ENCODE peak calls at places on chromosomes 6 and 20, in five cellular contexts. E is breast epithelium, K is H9, B is hepatocyte, I is mammary epithelial cell. O is an unnamed sample. For H3K4me1, the result is how much of the 10 kb centered on the place peaks cover.

GRCh38 chr6:48111143-48111506 is at the start of gene PTCHD4:
- DNase-seq in E (no peak), K (peak), B (no peak), I (peak), O (peak)

GRCh38 chr20:38125157-38126056 is 39.7 kb downstream of the TGM2 start:
- DNase-seq in E (peak), K (no peak), B (no peak), I (no peak), O (peak)

GRCh38 chr6:104987218-104987617 is 30.3 kb downstream of the LIN28B start:
- DNase-seq in E (no peak), K (no peak), B (no peak), I (no peak), O (no peak)

GRCh38 chr6:61947311-61947970 is 338.6 kb downstream of the KHDRBS2 start:
- DNase-seq in E (no peak), K (no peak), B (no peak), I (no peak), O (no peak)

GRCh38 chr6:55925292-55925691 is 49.9 kb upstream of the BMP5 start:
- DNase-seq in E (no peak), K (no peak), B (no peak), I (peak), O (no peak)

GRCh38 chr6:38155144-38155543 is 335.6 kb downstream of the ZFAND3 start:
- DNase-seq in E (peak), K (no peak), B (peak), I (no peak), O (no peak)

GRCh38 chr6:2630362-2630761 is 120.4 kb downstream of the MYLK4 start:
- DNase-seq in E (no peak), K (no peak), B (peak), I (peak), O (peak)

GRCh38 chr20:6388666-6389197 is 265.9 kb upstream of the FERMT1 start:
- DNase-seq in E (no peak), K (no peak), B (no peak), I (no peak), O (no peak)

GRCh38 chr6:119227377-119227776 is 122.2 kb downstream of the MAN1A1 start:
- DNase-seq in E (no peak), K (no peak), B (no peak), I (no peak), O (no peak)

GRCh38 chr20:42313704-42314103 is 695.5 kb upstream of the CHD6 start:
- DNase-seq in E (no peak), K (no peak), B (no peak), I (no peak), O (no peak)

GRCh38 chr20:40156600-40157307 is 532.3 kb downstream of the MAFB start:
- DNase-seq in E (no peak), K (no peak), B (peak), I (no peak), O (no peak)

GRCh38 chr6:115468272-115469005 is 592.3 kb downstream of the FRK start:
- DNase-seq in E (no peak), K (no peak), B (no peak), I (no peak), O (no peak)

GRCh38 chr6:3159805-3160781 is 2.7 kb upstream of the TUBB2A start:
- DNase-seq in E (peak), K (peak), B (peak), I (peak), O (peak)

GRCh38 chr6:28081486-28081751 is 1.1 kb downstream of the ZNF165 start:
- DNase-seq in E (no peak), K (no peak), B (no peak), I (no peak), O (no peak)

GRCh38 chr20:20423117-20423516 is 55.2 kb downstream of the INSM1 start:
- DNase-seq in E (no peak), K (no peak), B (no peak), I (no peak), O (no peak)

GRCh38 chr6:33980176-33980805 is 165.6 kb downstream of the GRM4 start:
- DNase-seq in E (peak), K (peak), B (no peak), I (no peak), O (no peak)

GRCh38 chr6:107706516-107706915 is 117.6 kb downstream of the SCML4 start:
- DNase-seq in E (no peak), K (no peak), B (no peak), I (no peak), O (no peak)

GRCh38 chr20:38591484-38592410 is 9.9 kb upstream of the ARHGAP40 start:
- DNase-seq in E (no peak), K (no peak), B (no peak), I (no peak), O (no peak)

GRCh38 chr6:161169690-161170089 is 104.2 kb downstream of the AGPAT4 start:
- DNase-seq in E (no peak), K (no peak), B (peak), I (peak), O (no peak)

GRCh38 chr20:4459081-4459480 is 262.6 kb upstream of the PRND start:
- DNase-seq in E (no peak), K (no peak), B (no peak), I (peak), O (peak)

GRCh38 chr6:26183581-26184408 is 96.6 kb downstream of the HFE start:
- DNase-seq in E (no peak), K (peak), B (peak), I (peak), O (peak)

GRCh38 chr6:119891638-119892037 is 542.1 kb upstream of the MAN1A1 start:
- DNase-seq in E (no peak), K (no peak), B (no peak), I (no peak), O (no peak)

GRCh38 chr6:39599341-39599740 is 125.9 kb downstream of the KIF6 start:
- DNase-seq in E (no peak), K (no peak), B (no peak), I (no peak), O (no peak)

GRCh38 chr20:50611128-50611810 is 80.1 kb downstream of the RIPOR3 start:
- DNase-seq in E (no peak), K (no peak), B (no peak), I (no peak), O (no peak)

GRCh38 chr6:153043719-153044118 is 41.2 kb upstream of the MTRF1L start:
- DNase-seq in E (no peak), K (no peak), B (no peak), I (no peak), O (no peak)

GRCh38 chr20:11132819-11133341 is 459.1 kb upstream of the JAG1 start:
- DNase-seq in E (no peak), K (no peak), B (no peak), I (peak), O (no peak)

GRCh38 chr20:41139227-41140093 is 2.1 kb downstream of the PLCG1 start:
- DNase-seq in E (no peak), K (no peak), B (no peak), I (no peak), O (no peak)

GRCh38 chr6:148457137-148457842 is 114.7 kb downstream of the SASH1 start:
- DNase-seq in E (no peak), K (no peak), B (no peak), I (peak), O (no peak)

GRCh38 chr6:115838763-115839401 is 221.8 kb downstream of the FRK start:
- DNase-seq in E (no peak), K (peak), B (peak), I (peak), O (peak)

GRCh38 chr6:167663784-167664432 is 162.8 kb upstream of the AFDN start:
- DNase-seq in E (no peak), K (no peak), B (no peak), I (no peak), O (no peak)

GRCh38 chr20:39874049-39874893 is 814.8 kb downstream of the MAFB start:
- DNase-seq in E (peak), K (peak), B (peak), I (peak), O (no peak)

GRCh38 chr20:2741463-2741862 is 48.9 kb downstream of the EBF4 start:
- DNase-seq in E (no peak), K (no peak), B (no peak), I (no peak), O (no peak)

DNA sequence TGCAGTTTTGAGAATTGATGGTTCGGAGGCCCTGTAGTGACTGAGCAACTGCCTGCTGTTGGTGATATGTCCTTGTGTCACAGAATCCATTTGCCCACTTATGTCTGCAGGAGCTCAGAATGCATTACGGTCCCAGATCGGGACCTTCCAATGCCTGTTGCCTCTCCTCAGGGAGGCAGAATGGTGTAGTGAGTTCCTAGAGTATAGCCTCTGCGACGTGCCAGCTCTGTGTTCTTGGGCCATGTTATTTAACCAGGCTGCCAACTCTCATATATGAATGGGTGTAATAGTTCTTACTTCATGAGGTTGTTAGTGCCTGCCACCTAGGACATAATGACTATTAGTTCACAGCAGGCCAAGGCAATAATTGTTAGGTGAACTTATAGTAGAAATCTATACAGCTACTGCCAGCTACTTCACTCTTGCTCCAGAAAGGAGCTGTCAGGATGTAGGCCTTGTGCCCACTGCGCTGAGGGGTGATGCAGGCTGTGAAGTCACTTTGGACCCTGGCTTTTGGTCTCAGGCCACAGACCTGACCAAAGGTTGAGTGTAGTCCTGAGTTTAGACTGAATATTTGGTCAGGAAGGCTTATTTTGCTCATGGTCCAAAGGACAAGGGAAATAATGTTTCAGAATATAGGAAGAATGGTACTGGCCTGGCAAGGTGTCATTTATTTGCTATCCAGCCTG is 82.1 kb downstream of the ASXL1 start:
- DNase-seq in E (no peak), K (no peak), B (peak), I (no peak), O (no peak)
- H3K4me1 ChIP-seq in E (under half), K (under half), B (under half), I (under half), O (under half)

DNA sequence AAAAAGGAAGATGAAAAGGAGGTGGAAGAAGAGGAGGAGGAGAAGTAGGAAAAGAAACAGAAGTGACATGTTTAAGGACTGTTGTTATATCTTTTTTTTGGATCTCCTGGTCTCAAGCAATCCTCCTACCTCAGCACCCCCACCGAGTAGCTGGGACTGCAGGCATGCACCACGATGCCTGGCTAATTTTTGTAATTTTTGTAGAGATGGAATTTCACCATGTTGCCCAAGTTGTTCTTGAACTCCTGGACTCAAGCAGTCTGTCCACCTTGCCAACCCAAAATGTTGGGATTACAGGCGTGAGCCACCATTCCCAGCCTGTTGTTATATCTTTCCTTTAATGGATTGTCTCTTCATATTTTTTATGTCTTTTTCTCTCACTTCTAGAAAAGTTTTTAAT is 19.5 kb upstream of the BCLAF1 start:
- DNase-seq in E (no peak), K (no peak), B (no peak), I (no peak), O (no peak)
- H3K4me1 ChIP-seq in E (under half), K (under half), B (under half), I (under half), O (under half)

GRCh38 chr20:53574259-53574789 is 19.3 kb downstream of the ZNF217 start:
- DNase-seq in E (peak), K (no peak), B (no peak), I (no peak), O (no peak)
- H3K4me1 ChIP-seq in E (under half), K (under half), B (under half), I (under half), O (under half)

GRCh38 chr20:58392286-58392685 is 3.3 kb downstream of the VAPB start:
- DNase-seq in E (no peak), K (no peak), B (no peak), I (no peak), O (no peak)

GRCh38 chr20:58397429-58397828 is 8.4 kb downstream of the VAPB start:
- DNase-seq in E (no peak), K (no peak), B (no peak), I (no peak), O (no peak)

GRCh38 chr20:58393299-58393698 is 4.3 kb downstream of the VAPB start:
- DNase-seq in E (no peak), K (no peak), B (no peak), I (no peak), O (no peak)

GRCh38 chr20:58398254-58398653 is 9.2 kb downstream of the VAPB start:
- DNase-seq in E (no peak), K (no peak), B (no peak), I (no peak), O (no peak)

GRCh38 chr20:58395604-58396003 is 6.6 kb downstream of the VAPB start:
- DNase-seq in E (no peak), K (no peak), B (no peak), I (no peak), O (no peak)
- H3K4me1 ChIP-seq in E (under half), K (under half), B (under half), I (under half), O (under half)

O was measured in PC-9.